ENCODE peak calls at places on chromosome 21, in four cellular contexts. T is HepG2, O is H1, Z is GM12878. J is an unnamed sample.

GRCh38 chr21:33229776-33230517 is at the start of gene IFNAR2:
- DNase-seq in T (peak; percentile 40), Z (no peak), O (peak; percentile 27), J (peak; percentile 72)

GRCh38 chr21:30580132-30580531 is 10.1 kb downstream of the KRTAP22-2 start:
- DNase-seq in O (no peak), Z (no peak), T (no peak), J (no peak)

GRCh38 chr21:32364387-32364786 is 28.4 kb downstream of the URB1 start:
- DNase-seq in O (no peak), T (peak; percentile 81), Z (no peak), J (no peak)

GRCh38 chr21:35026617-35027557 is 22.2 kb downstream of the RUNX1 start:
- DNase-seq in T (peak; percentile 95), O (no peak), Z (no peak), J (peak; percentile 39)

GRCh38 chr21:18716578-18717138 is 313.1 kb upstream of the TMPRSS15 start:
- DNase-seq in T (no peak), Z (no peak), O (no peak), J (no peak)

GRCh38 chr21:34522284-34522683 is 10.3 kb upstream of the KCNE1 start:
- DNase-seq in Z (no peak), T (peak; percentile 93), O (no peak), J (no peak)

GRCh38 chr21:43367296-43367695 is 59.6 kb downstream of the SIK1 start:
- DNase-seq in Z (no peak), T (no peak), O (no peak), J (no peak)

GRCh38 chr21:37712204-37712934 is 203.9 kb downstream of the KCNJ6 start:
- DNase-seq in O (peak; percentile 41), Z (no peak), T (peak; percentile 41), J (peak; percentile 74)

GRCh38 chr21:34886554-34887385 is 162.3 kb downstream of the RUNX1 start:
- DNase-seq in Z (no peak), T (no peak), O (no peak), J (no peak)

GRCh38 chr21:27813750-27814149 is 846.9 kb upstream of the ADAMTS5 start:
- DNase-seq in T (no peak), O (no peak), Z (no peak), J (no peak)

GRCh38 chr21:17987328-17987727 is 168.2 kb upstream of the C21orf91 start:
- DNase-seq in Z (no peak), T (no peak), O (no peak), J (no peak)

GRCh38 chr21:39307466-39307865 is 6.0 kb downstream of the BRWD1 start:
- DNase-seq in O (no peak), Z (no peak), T (no peak), J (no peak)

GRCh38 chr21:34707876-34708325 is 39.1 kb downstream of the CLIC6 start:
- DNase-seq in Z (peak; percentile 66), O (no peak), T (no peak), J (no peak)

GRCh38 chr21:41821081-41821755 is 54.4 kb upstream of the RIPK4 start:
- DNase-seq in O (no peak), T (no peak), Z (no peak), J (no peak)
- TF ChIP-seq ZNF274 in O (no peak), T (no peak), Z (no peak), J (no peak)

DNA sequence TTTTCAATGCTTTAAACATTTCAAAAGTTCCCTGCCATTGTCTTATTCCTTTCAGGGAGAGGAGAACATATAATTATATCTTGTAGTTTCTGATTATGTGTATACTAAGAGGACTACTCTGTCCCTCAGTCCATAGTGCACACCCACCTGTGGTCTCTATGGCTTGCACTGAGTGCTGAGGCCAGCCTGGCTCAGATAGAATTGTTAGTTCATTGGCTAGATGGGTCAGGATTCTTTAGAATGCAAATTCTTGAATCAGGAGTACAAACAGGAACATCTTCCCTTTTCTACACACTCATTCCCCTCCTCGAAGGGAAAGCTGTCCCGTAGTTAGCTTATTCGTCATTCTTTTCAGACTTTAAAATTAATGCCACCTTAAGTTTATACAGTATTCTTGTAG is 8.2 kb downstream of the BACH1 start:
- DNase-seq in T (no peak), O (no peak), Z (no peak), J (no peak)
- H3K4me1 ChIP-seq in T (peaks cover 59% of the 10 kb centered on the region), O (peaks cover 8% of the 10 kb centered on the region), Z (peaks cover 25% of the 10 kb centered on the region), J (peaks cover 8% of the 10 kb centered on the region)

GRCh38 chr21:40602105-40602504 is 244.9 kb downstream of the DSCAM start:
- DNase-seq in O (no peak), Z (no peak), T (no peak), J (no peak)
- TF ChIP-seq SUZ12 in O (no peak), Z (no peak), T (no peak), J (no peak)

GRCh38 chr21:16241021-16241420 is 511.2 kb downstream of the USP25 start:
- DNase-seq in T (no peak), Z (no peak), O (no peak), J (no peak)
- TF ChIP-seq ZNF274 in T (no peak), Z (no peak), O (no peak), J (no peak)

DNA sequence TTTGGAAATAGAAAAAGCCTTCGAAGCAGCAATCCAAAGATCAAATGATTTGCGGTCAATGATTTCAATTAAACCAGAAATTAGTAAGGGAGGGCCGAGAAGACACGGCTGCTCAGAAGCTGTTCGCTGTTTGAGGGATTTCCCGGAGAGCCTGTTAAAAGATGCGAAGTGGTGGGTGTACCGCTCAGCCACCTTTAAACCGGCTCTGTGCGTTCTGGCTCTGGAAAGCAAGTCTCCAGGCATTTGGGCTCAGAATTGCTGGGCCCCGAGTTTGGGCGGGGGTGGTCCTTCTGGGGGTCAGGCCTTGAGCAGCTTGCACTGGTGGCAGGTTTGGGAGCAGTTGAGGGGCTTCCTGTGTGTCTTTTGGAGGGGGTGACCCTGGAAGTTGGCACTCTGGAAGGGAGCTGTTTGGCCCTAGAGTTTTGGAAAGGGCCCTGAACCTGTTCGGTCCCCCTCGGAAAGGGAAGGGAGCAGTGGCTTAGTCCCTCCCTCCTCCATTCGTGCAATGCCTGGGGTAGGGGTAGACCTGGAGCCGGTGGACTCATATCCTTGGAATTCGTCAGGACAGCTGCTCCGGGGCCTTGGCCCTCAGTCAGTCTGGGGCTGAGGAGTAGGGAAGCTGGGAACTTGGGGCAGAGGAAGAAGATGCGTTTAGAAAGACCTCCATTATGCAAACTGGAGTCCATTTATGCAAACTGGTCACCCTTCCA is 3.2 kb downstream of the SIM2 start:
- DNase-seq in O (no peak), Z (no peak), T (no peak), J (no peak)
- H3K4me1 ChIP-seq in O (peaks cover 44% of the 10 kb centered on the region), Z (no peaks in the 10 kb centered on the region), T (peaks cover 10% of the 10 kb centered on the region), J (peaks cover 50% of the 10 kb centered on the region)

DNA sequence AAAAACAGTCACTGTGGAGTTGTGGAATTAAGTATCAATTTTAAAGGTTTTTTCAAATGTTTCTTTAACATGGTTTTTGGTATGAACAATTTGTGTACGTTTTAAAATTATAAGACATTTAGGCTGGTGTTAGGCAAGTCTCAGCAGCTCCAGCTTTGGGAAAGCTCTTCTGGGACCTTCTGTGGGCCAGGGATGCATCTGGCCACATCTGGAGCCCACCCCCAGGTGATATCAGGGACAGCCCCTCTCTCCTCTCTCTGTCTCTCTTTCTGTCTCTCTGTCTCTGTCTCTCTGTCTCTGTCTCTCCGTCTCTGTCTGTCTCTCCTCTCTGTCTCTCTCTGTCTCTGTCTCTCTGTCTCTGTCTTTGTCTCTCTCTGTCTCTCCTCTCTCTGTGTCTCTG is 1.3 kb upstream of the COL6A1 start:
- DNase-seq in Z (no peak), T (no peak), O (no peak), J (no peak)
- TF ChIP-seq SUZ12 in Z (no peak), T (no peak), O (no peak), J (no peak)